ENCODE peak calls at places on chromosomes 13 and 19, in four cellular contexts. X is CD4-positive, alpha-beta T cell; H is DND-41; L is cardiac fibroblast. R is an unnamed sample.
A peak's percentile ranks its signal among the peaks of the same experiment; 100 is the strongest.

GRCh38 chr19:18401580-18402112 is 4.2 kb upstream of the LRRC25 start:
- DNase-seq in H (peak; percentile 45), X (no peak), L (peak; percentile 76), R (no peak)

GRCh38 chr19:10402441-10403038 is 802 bp downstream of the CDC37 start:
- DNase-seq in L (peak; percentile 47), X (no peak), H (peak; percentile 55), R (no peak)

GRCh38 chr13:40798380-40798779 is 9.0 kb downstream of the SLC25A15 start:
- DNase-seq in X (no peak), H (peak; percentile 62), L (no peak), R (no peak)

GRCh38 chr13:98377635-98378378 is 199.1 kb downstream of the STK24 start:
- DNase-seq in L (no peak), H (no peak), X (no peak), R (no peak)

GRCh38 chr13:29532821-29533220 is 62.7 kb downstream of the SLC7A1 start:
- DNase-seq in H (no peak), X (no peak), L (no peak), R (no peak)

GRCh38 chr19:31249217-31249616 is 100.0 kb downstream of the TSHZ3 start:
- DNase-seq in X (no peak), H (no peak), L (no peak), R (no peak)

GRCh38 chr19:42480335-42481095 is 37.8 kb upstream of the CXCL17 start:
- DNase-seq in L (peak; percentile 59), X (peak; percentile 4), H (no peak), R (no peak)

GRCh38 chr13:110387451-110388140 is 80.5 kb downstream of the COL4A2 start:
- DNase-seq in H (no peak), X (no peak), L (peak; percentile 90), R (no peak)

GRCh38 chr13:64849174-64849573 is 2381.0 kb downstream of the PCDH9 start:
- DNase-seq in X (no peak), L (no peak), H (no peak), R (no peak)

GRCh38 chr19:7894612-7895309 is 6.5 kb downstream of the LRRC8E start:
- DNase-seq in X (no peak), H (no peak), L (no peak), R (no peak)

GRCh38 chr13:110185696-110186095 is 121.3 kb downstream of the COL4A1 start:
- DNase-seq in X (no peak), H (no peak), L (peak; percentile 39), R (no peak)

GRCh38 chr13:39321578-39321977 is 281.4 kb downstream of the LHFPL6 start:
- DNase-seq in H (no peak), X (no peak), L (peak; percentile 57), R (no peak)

GRCh38 chr13:109095126-109095525 is 465.7 kb downstream of the MYO16 start:
- DNase-seq in X (no peak), H (no peak), L (no peak), R (no peak)

GRCh38 chr19:19615086-19615485 is 3.4 kb downstream of the PBX4 start:
- DNase-seq in L (peak; percentile 42), H (no peak), X (no peak), R (no peak)

GRCh38 chr13:50616101-50616500 is 227.4 kb downstream of the DLEU7 start:
- DNase-seq in L (peak; percentile 85), H (no peak), X (no peak), R (no peak)
- TF ChIP-seq CTCF in L (no peak), H (peak; percentile 25), X (no peak), R (no peak)

GRCh38 chr19:45218887-45219780 is 26.1 kb downstream of the EXOC3L2 start:
- DNase-seq in H (no peak), X (no peak), L (no peak), R (no peak)
- TF ChIP-seq CTCF in H (no peak), X (no peak), L (no peak), R (no peak)

GRCh38 chr19:3079578-3079977 is 14.6 kb upstream of the GNA11 start:
- DNase-seq in L (no peak), H (no peak), X (no peak), R (no peak)

GRCh38 chr19:3075605-3076431 is 13.5 kb upstream of the TLE5 start:
- DNase-seq in X (peak; percentile 72), L (peak; percentile 33), H (peak; percentile 76), R (peak; percentile 63)

GRCh38 chr19:3071764-3072163 is 9.5 kb upstream of the TLE5 start:
- DNase-seq in L (no peak), H (no peak), X (no peak), R (no peak)

GRCh38 chr19:3073159-3073563 is 10.9 kb upstream of the TLE5 start:
- DNase-seq in X (no peak), L (peak; percentile 75), H (no peak), R (no peak)

DNA sequence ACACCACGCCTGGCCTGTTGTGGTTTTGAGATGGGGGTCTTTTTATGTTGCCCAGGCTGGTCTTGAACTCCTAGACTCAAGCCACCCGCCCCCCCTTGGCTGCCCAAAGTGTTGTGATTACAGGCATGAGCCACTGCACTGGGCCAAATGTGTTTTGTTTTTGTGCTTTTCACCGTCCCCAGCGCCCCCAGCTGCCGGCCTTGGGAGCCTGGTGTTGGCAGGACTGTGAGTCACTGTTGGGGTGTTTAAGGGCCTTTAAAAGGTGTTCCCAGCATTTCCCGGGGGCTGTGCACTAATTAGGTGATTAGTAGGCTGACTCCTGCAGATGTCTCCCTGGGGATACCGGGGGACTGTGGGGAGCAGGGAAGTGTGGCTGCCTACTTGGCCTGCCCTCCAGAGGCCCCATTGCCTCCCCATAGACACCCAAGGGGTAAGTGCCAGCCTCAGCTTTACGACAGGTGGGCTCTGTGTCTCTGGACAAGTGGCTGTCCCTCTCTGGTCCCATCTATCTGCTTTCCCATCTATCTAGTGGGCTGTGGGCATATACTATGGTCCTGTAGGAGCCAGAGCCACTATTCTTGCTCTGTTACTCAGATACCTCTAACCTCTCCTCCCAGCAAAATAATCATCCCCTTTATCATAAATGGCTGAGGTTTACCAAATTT is 11.8 kb upstream of the TLE5 start:
- DNase-seq in L (peak; percentile 49), X (no peak), H (no peak), R (no peak)
- TF ChIP-seq CTCF in L (peak; percentile 30), X (no peak), H (no peak), R (no peak)

DNA sequence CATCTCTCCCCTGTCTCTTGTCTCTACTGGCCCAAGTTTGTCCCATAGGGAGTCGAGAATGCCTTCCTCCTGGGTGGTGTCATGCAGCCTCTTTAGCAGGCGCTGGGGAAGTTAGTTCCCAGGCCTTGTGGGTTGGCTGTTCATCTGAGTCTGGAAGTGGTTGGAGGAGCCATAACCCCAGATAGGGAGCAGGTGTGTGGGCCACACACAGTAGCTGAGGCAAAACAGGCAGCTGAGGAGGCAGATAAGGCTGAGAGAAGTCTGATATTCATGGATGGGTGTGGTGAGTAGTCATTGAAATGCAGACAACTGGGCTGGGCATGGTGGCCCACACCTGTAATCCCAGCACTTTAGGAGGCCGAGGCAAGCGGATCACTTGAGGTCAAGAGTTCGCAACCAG is 40.9 kb upstream of the KPNA3 start:
- DNase-seq in L (no peak), H (no peak), X (no peak), R (no peak)
- TF ChIP-seq CTCF in L (no peak), H (no peak), X (no peak), R (no peak)

GRCh38 chr13:75404721-75405120 is 77.2 kb downstream of the TBC1D4 start:
- DNase-seq in X (no peak), H (no peak), L (no peak), R (no peak)
- TF ChIP-seq CTCF in X (no peak), H (no peak), L (no peak), R (no peak)

GRCh38 chr19:36488816-36489138 is 584 bp downstream of the ZNF566 start:
- DNase-seq in X (no peak), L (peak; percentile 14), H (peak; percentile 60), R (no peak)
- TF ChIP-seq CTCF in X (no peak), L (no peak), H (peak; percentile 43), R (no peak)

GRCh38 chr19:6769006-6769637 is 1.9 kb upstream of the SH2D3A start:
- DNase-seq in L (peak; percentile 53), X (no peak), H (no peak), R (no peak)
- TF ChIP-seq CTCF in L (peak; percentile 27), X (peak; percentile 11), H (no peak), R (peak; percentile 47)

GRCh38 chr13:111505175-111505777 is 184.8 kb downstream of the TEX29 start:
- DNase-seq in X (no peak), H (no peak), L (peak; percentile 2), R (peak; percentile 52)
- TF ChIP-seq CTCF in X (no peak), H (peak; percentile 30), L (no peak), R (peak; percentile 65)

GRCh38 chr19:35846038-35846668 is 6.2 kb downstream of the NPHS1 start:
- DNase-seq in X (no peak), H (no peak), L (no peak), R (no peak)
- TF ChIP-seq CTCF in X (no peak), H (no peak), L (no peak), R (no peak)